ENCODE peak calls at places on chromosomes 7 and 10, in six cellular contexts. M, C, I, Z, U and H are unnamed samples. For H3K4me1 and H3K36me3, the result is how much of the 10 kb centered on the place peaks cover.

GRCh38 chr7:128104109-128104742 is 73.0 kb upstream of the LRRC4 start:
- DNase-seq in I (peak), U (peak), Z (no peak), C (no peak), M (peak), H (no peak)

GRCh38 chr7:98816925-98817710 is 52.7 kb downstream of the TMEM130 start:
- DNase-seq in C (no peak), M (no peak), Z (no peak), I (no peak), U (no peak), H (no peak)

GRCh38 chr7:149277871-149278270 is 15.9 kb downstream of the ZNF783 start:
- DNase-seq in I (no peak), Z (no peak), M (no peak), C (no peak), U (no peak), H (no peak)

GRCh38 chr10:70084189-70084588 is 31.5 kb downstream of the MACROH2A2 start:
- DNase-seq in U (no peak), I (peak), Z (no peak), M (no peak), C (no peak), H (no peak)

GRCh38 chr10:116752969-116753665 is 10.8 kb upstream of the HSPA12A start:
- DNase-seq in I (no peak), C (no peak), Z (no peak), M (no peak), U (no peak), H (no peak)

GRCh38 chr7:112272921-112273561 is 66.5 kb downstream of the ZNF277 start:
- DNase-seq in U (peak), Z (no peak), I (peak), M (no peak), C (no peak), H (no peak)

GRCh38 chr10:49612513-49613159 is 1.2 kb upstream of the CHAT start:
- DNase-seq in M (no peak), C (no peak), U (no peak), I (no peak), Z (no peak), H (no peak)

GRCh38 chr10:47269294-47269693 is 30.7 kb upstream of the GDF10 start:
- DNase-seq in C (no peak), M (no peak), U (no peak), I (peak), Z (no peak), H (no peak)

GRCh38 chr7:30352169-30352568 is 67.8 kb downstream of the ZNRF2 start:
- DNase-seq in Z (no peak), U (no peak), C (no peak), M (no peak), I (no peak), H (no peak)

DNA sequence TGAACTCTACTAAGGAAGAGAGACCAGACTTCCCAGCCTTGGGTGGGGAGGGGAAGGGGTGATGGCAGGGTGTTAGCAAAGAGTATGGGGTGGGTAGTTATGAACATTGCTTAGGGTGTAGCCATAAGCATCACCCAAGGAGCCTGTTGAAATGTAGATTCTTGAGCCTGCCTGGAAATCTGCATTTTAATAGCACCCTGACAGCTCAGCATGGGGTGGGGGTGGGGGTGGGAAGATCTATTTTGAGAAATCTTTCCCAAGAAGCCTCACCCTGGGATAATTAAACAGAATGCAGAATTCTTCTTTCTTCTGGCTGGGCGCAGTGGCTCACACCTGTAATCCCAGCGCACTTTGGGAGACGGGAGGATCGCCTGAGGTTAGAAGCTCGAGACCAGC is 164.9 kb downstream of the NRF1 start:
- DNase-seq in M (no peak), Z (no peak), U (no peak), I (no peak), C (no peak), H (no peak)
- H3K4me1 ChIP-seq in M (under half), Z (under half), U (under half), I (under half), C (under half), H (under half)

DNA sequence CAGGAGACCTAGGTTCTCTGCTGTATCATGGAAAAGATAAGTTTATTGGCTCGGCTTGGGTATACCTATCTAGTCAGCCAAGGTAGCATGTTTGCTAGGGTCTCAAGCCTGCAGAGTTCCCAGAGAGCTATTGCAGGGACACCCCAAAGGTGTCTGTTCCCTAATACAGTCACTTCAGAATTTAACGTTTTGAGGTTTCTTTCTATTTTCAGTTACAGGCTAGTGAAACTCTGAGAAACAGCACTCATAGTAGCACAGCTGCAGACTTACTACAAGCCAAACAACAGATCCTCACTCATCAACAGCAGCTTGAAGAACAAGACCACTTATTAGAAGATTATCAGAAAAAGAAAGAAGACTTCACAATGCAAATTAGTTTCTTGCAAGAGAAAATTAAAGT is 54.7 kb downstream of the AKAP9 start:
- DNase-seq in U (no peak), C (no peak), M (no peak), I (no peak), Z (no peak), H (no peak)
- H3K36me3 ChIP-seq in U (under half), C (under half), M (under half), I (under half), Z (under half), H (under half)

GRCh38 chr10:72277996-72278667 is 4.4 kb downstream of the DDIT4 start:
- DNase-seq in M (no peak), Z (no peak), U (no peak), C (peak), I (peak), H (no peak)
- H3K4me1 ChIP-seq in M (under half), Z (under half), U (under half), C (under half), I (under half), H (under half)

DNA sequence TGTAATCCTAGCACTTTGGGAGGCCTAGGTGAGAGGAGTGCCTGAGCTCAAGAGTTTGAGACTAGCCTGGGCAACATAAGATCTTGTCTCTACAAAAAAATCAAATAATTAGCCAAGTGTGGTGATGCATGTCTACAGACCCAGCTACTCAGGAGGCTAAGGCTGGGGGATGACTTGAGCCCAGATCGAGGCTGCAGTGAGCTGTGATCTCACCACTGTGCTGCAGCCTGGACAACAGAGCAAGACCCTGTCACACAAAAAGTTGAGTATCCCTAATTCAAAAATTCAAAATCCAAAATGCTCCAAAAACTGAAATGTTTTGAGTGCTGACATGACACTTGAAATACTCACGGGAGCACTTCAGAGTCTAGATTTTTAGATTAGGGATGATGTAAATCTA is 19.1 kb downstream of the KBTBD2 start:
- DNase-seq in Z (no peak), U (no peak), I (no peak), C (no peak), M (no peak), H (no peak)
- H3K36me3 ChIP-seq in Z (half or more), U (under half), I (under half), C (under half), M (under half), H (under half)

GRCh38 chr7:87217983-87218653 is 1.4 kb downstream of the TMEM243 start:
- DNase-seq in Z (no peak), M (no peak), C (no peak), I (no peak), U (no peak), H (no peak)
- H3K4me1 ChIP-seq in Z (half or more), M (under half), C (under half), I (under half), U (under half), H (under half)

DNA sequence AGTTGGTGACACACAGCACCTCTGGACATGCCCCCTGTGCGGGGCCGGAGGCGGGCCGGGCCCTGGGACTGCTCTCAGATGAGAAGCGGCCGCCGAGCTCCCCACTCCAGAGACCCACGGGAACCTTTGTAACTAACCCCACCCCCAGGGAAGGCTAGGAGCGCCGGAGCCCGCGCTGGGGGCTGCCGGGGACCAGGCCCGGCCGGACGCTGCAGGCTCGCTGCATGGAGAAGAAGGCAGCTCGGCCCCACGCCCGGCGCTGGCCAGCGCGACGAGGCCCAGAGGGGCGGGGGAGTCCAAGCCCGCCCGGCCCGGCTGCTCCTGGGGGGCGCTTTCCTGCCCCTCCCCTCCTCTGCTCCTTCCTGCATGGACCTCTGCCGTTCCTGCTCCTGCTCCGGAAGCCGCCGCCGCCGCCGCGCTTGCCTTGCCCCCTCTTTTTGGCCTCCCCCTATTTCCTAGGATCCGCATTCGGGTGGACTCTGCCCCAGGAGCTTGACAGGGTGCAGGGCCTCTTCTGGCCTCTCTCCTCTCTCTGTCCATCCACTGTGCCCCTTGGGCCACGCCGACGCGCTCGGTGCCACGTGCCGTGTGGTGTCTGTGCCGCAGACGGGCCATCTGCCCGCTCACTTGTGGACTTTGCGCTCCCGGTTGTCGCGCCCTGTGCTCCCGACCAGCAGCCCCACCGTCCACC is 36.7 kb downstream of the AGAP3 start:
- DNase-seq in M (no peak), I (no peak), Z (no peak), U (no peak), C (no peak), H (no peak)
- H3K36me3 ChIP-seq in M (under half), I (under half), Z (under half), U (under half), C (half or more), H (under half)